ENCODE peak calls at places on chromosomes 1 and 21, in eight cellular contexts. Q is fibroblast of lung; L is activated gamma-delta T cell; U is T-cell; R is GM20000; X is stimulated activated CD8-positive, alpha-beta memory T cell treated with anti-CD3 and anti-CD28 coated beads, Interleukin-4, amount 100 ng/mL, for 1 hour; T is activated CD4-positive, alpha-beta T cell treated with anti-CD3 and anti-CD28 coated beads, Interleukin-2, amount 50 U/mL, for 48 hours; O is IMR-90. Y is an unnamed sample.

GRCh38 chr1:58622571-58622970 is 45.5 kb upstream of the TACSTD2 start:
- DNase-seq in X (no peak), R (no peak), T (no peak), Q (no peak), U (no peak), O (no peak), L (no peak), Y (no peak)

GRCh38 chr21:35145626-35146236 is 96.6 kb upstream of the RUNX1 start:
- DNase-seq in O (no peak), L (no peak), T (no peak), Q (no peak), R (no peak), X (no peak), U (no peak), Y (no peak)

GRCh38 chr1:110557481-110557880 is 38.5 kb upstream of the KCNA10 start:
- DNase-seq in R (no peak), T (no peak), X (no peak), O (no peak), L (no peak), U (no peak), Q (no peak), Y (no peak)

GRCh38 chr1:11802973-11803885 is 2.5 kb downstream of the MTHFR start:
- DNase-seq in X (peak), L (peak), U (peak), R (peak), O (peak), Q (peak), T (peak), Y (peak)

GRCh38 chr1:220221269-220221668 is 51.0 kb downstream of the RAB3GAP2 start:
- DNase-seq in Q (no peak), X (no peak), U (no peak), O (no peak), L (no peak), T (no peak), R (no peak), Y (no peak)

GRCh38 chr1:64061430-64062104 is 141.9 kb upstream of the UBE2U start:
- DNase-seq in Q (no peak), T (no peak), X (no peak), L (no peak), R (no peak), O (no peak), U (no peak), Y (no peak)

GRCh38 chr1:192668434-192668983 is 32.6 kb downstream of the RGS13 start:
- DNase-seq in L (no peak), R (no peak), U (no peak), O (no peak), X (no peak), Q (no peak), T (no peak), Y (no peak)

GRCh38 chr1:178704833-178705232 is 20.2 kb upstream of the RALGPS2 start:
- DNase-seq in U (no peak), L (no peak), X (no peak), T (no peak), Q (no peak), R (no peak), O (no peak), Y (no peak)

GRCh38 chr1:111592389-111593361 is 26.9 kb upstream of the RAP1A start:
- DNase-seq in X (peak), R (peak), U (peak), O (peak), Q (peak), T (peak), L (peak), Y (peak)

GRCh38 chr1:38834221-38834782 is 25.3 kb downstream of the RRAGC start:
- DNase-seq in O (peak), L (no peak), Q (no peak), T (no peak), R (no peak), U (no peak), X (no peak), Y (no peak)

GRCh38 chr1:156667610-156667967 is 9.6 kb downstream of the NES start:
- DNase-seq in X (no peak), T (no peak), Q (peak), U (no peak), R (no peak), O (peak), L (no peak), Y (no peak)

GRCh38 chr1:145956776-145957442 is 908 bp downstream of the LIX1L start:
- DNase-seq in U (no peak), Q (peak), X (no peak), R (peak), L (no peak), O (peak), T (no peak), Y (peak)

GRCh38 chr1:100510441-100510840 is 27.5 kb upstream of the GPR88 start:
- DNase-seq in X (no peak), O (no peak), R (no peak), Q (no peak), T (no peak), L (no peak), U (no peak), Y (no peak)

GRCh38 chr1:234676103-234676594 is 66.2 kb upstream of the IRF2BP2 start:
- DNase-seq in R (peak), O (peak), Q (peak), L (no peak), X (peak), U (peak), T (peak), Y (peak)

GRCh38 chr21:42587036-42587435 is 66.4 kb upstream of the PDE9A start:
- DNase-seq in R (no peak), Q (no peak), T (no peak), L (no peak), X (no peak), O (no peak), U (no peak), Y (no peak)

GRCh38 chr1:19010995-19011696 is 54.7 kb upstream of the IFFO2 start:
- DNase-seq in X (peak), L (no peak), Q (peak), T (peak), O (peak), R (peak), U (peak), Y (peak)

GRCh38 chr1:175564119-175564518 is 179.3 kb downstream of the TNR start:
- DNase-seq in X (no peak), U (no peak), T (no peak), R (no peak), L (no peak), O (no peak), Q (no peak), Y (no peak)

GRCh38 chr1:221782461-221782860 is 40.6 kb upstream of the DUSP10 start:
- DNase-seq in X (no peak), R (no peak), U (no peak), Q (no peak), T (no peak), O (no peak), L (no peak), Y (no peak)

GRCh38 chr1:17013598-17014320 is 2.0 kb upstream of the ATP13A2 start:
- DNase-seq in T (no peak), U (no peak), X (no peak), L (no peak), O (no peak), Q (no peak), R (peak), Y (no peak)

GRCh38 chr1:20401405-20402010 is 84.5 kb downstream of the CAMK2N1 start:
- DNase-seq in L (no peak), T (no peak), R (no peak), Q (no peak), X (no peak), U (no peak), O (no peak), Y (no peak)

GRCh38 chr1:94961582-94961981 is 34.7 kb upstream of the CNN3 start:
- DNase-seq in L (no peak), X (no peak), U (no peak), Q (no peak), O (no peak), T (no peak), R (no peak), Y (no peak)

GRCh38 chr21:29413683-29414082 is 115.0 kb downstream of the BACH1 start:
- DNase-seq in L (no peak), T (no peak), U (no peak), R (no peak), X (no peak), Q (no peak), O (no peak), Y (no peak)

GRCh38 chr1:95197616-95198252 is 36.3 kb upstream of the RWDD3 start:
- DNase-seq in R (no peak), T (no peak), L (no peak), O (peak), Q (peak), X (no peak), U (no peak), Y (peak)

GRCh38 chr1:152185544-152186391 is 26.7 kb upstream of the RPTN start:
- DNase-seq in O (peak), U (peak), T (peak), Q (peak), X (no peak), L (no peak), R (peak), Y (peak)

GRCh38 chr1:199612976-199613774 is 414.3 kb upstream of the NR5A2 start:
- DNase-seq in U (no peak), L (no peak), Q (no peak), T (no peak), R (no peak), X (no peak), O (peak), Y (peak)

GRCh38 chr21:29056005-29056404 is 17.4 kb downstream of the CCT8 start:
- DNase-seq in O (peak), X (no peak), U (no peak), R (no peak), L (no peak), Q (peak), T (no peak), Y (no peak)

GRCh38 chr1:212189352-212189738 is 95.9 kb upstream of the PPP2R5A start:
- DNase-seq in X (no peak), Q (no peak), O (no peak), R (no peak), U (no peak), L (no peak), T (no peak), Y (no peak)

GRCh38 chr1:8651236-8651890 is 166.1 kb downstream of the RERE start:
- DNase-seq in R (no peak), T (no peak), O (no peak), L (no peak), Q (no peak), U (no peak), X (no peak), Y (no peak)

GRCh38 chr1:186682721-186683120 is 2.5 kb upstream of the PTGS2 start:
- DNase-seq in U (no peak), X (no peak), Q (peak), T (no peak), L (no peak), O (peak), R (no peak), Y (peak)

GRCh38 chr1:27609210-27609555 is 5.2 kb upstream of the AHDC1 start:
- DNase-seq in Q (no peak), O (no peak), U (no peak), X (no peak), T (no peak), L (no peak), R (no peak), Y (no peak)

GRCh38 chr1:57966751-57967406 is 543.0 kb upstream of the DAB1 start:
- DNase-seq in T (no peak), X (no peak), U (no peak), R (peak), O (no peak), L (no peak), Q (no peak), Y (no peak)

GRCh38 chr1:111474106-111474505 is 322 bp downstream of the C1orf162 start:
- DNase-seq in X (no peak), L (no peak), U (no peak), Q (no peak), T (no peak), R (no peak), O (no peak), Y (no peak)

GRCh38 chr1:55334140-55334539 is 119.0 kb upstream of the USP24 start:
- DNase-seq in T (no peak), Q (no peak), R (no peak), U (no peak), X (no peak), O (no peak), L (no peak), Y (no peak)

GRCh38 chr21:45478115-45478801 is 64.0 kb downstream of the SLC19A1 start:
- DNase-seq in L (no peak), X (peak), T (peak), O (peak), U (peak), Q (peak), R (peak), Y (peak)

GRCh38 chr1:42835422-42835821 is 11.0 kb upstream of the ZNF691 start:
- DNase-seq in T (no peak), R (no peak), L (no peak), O (no peak), U (no peak), X (no peak), Q (no peak), Y (no peak)

GRCh38 chr1:166944186-166944967 is 31.0 kb downstream of the ILDR2 start:
- DNase-seq in U (no peak), Q (no peak), R (no peak), L (no peak), X (no peak), O (peak), T (no peak), Y (peak)

GRCh38 chr1:10687142-10687715 is 109.2 kb downstream of the CASZ1 start:
- DNase-seq in U (no peak), T (no peak), R (no peak), O (no peak), X (no peak), L (no peak), Q (no peak), Y (no peak)

GRCh38 chr1:193681422-193681821 is 495.0 kb upstream of the B3GALT2 start:
- DNase-seq in X (no peak), T (no peak), R (no peak), L (no peak), O (no peak), Q (no peak), U (no peak), Y (no peak)

GRCh38 chr1:54112027-54112426 is 40.8 kb downstream of the CDCP2 start:
- DNase-seq in X (no peak), U (no peak), Q (no peak), T (no peak), R (no peak), L (no peak), O (no peak), Y (no peak)

Y was measured in ELR.